ENCODE peak calls at places on chromosomes 5 and 9, in nine cellular contexts. I is H1, C is suprapubic skin, R is upper lobe of left lung, Z is A549, W is stomach, P is ovary, M is transverse colon, F is HepG2. E is an unnamed sample.

GRCh38 chr9:136644343-136644592 is 18.4 kb upstream of the EGFL7 start:
- DNase-seq in I (no peak), C (peak; percentile 94), R (no peak), Z (no peak), W (peak; percentile 91), P (no peak), M (peak; percentile 92), F (no peak), E (peak; percentile 90)

GRCh38 chr9:114272739-114273431 is 50.0 kb upstream of the ORM1 start:
- DNase-seq in I (no peak), C (peak; percentile 46), R (no peak), Z (no peak), W (no peak), P (peak; percentile 14), M (no peak), F (no peak), E (peak; percentile 49)

GRCh38 chr9:15250013-15250412 is 57.0 kb downstream of the TTC39B start:
- DNase-seq in I (no peak), C (no peak), R (no peak), Z (no peak), W (no peak), P (no peak), M (no peak), F (no peak), E (no peak)

GRCh38 chr9:2177121-2177520 is 162.0 kb downstream of the SMARCA2 start:
- DNase-seq in I (no peak), C (no peak), R (no peak), Z (no peak), W (no peak), P (no peak), M (no peak), F (no peak), E (no peak)

GRCh38 chr5:149268928-149269557 is 2.6 kb upstream of the AFAP1L1 start:
- DNase-seq in I (no peak), C (no peak), R (no peak), Z (peak; percentile 67), W (no peak), P (no peak), M (no peak), F (peak; percentile 49), E (no peak)

GRCh38 chr9:90032296-90033029 is 427.7 kb downstream of the GADD45G start:
- DNase-seq in I (no peak), C (no peak), R (no peak), Z (no peak), W (no peak), P (no peak), M (no peak), F (no peak), E (no peak)

GRCh38 chr5:148898413-148899075 is 72.1 kb downstream of the ADRB2 start:
- DNase-seq in I (no peak), C (no peak), R (no peak), Z (no peak), W (no peak), P (no peak), M (no peak), F (no peak), E (no peak)

GRCh38 chr5:14777932-14778788 is 93.4 kb downstream of the ANKH start:
- DNase-seq in I (no peak), C (no peak), R (peak; percentile 16), Z (no peak), W (no peak), P (no peak), M (no peak), F (no peak), E (no peak)

GRCh38 chr5:84370176-84370575 is 14.5 kb downstream of the EDIL3 start:
- DNase-seq in I (no peak), C (no peak), R (no peak), Z (no peak), W (no peak), P (no peak), M (no peak), F (no peak), E (no peak)

GRCh38 chr5:13508559-13508958 is 435.9 kb downstream of the DNAH5 start:
- DNase-seq in I (no peak), C (no peak), R (no peak), Z (no peak), W (no peak), P (no peak), M (no peak), F (no peak), E (no peak)

GRCh38 chr5:96961053-96961452 is 25.2 kb downstream of the LNPEP start:
- DNase-seq in I (no peak), C (no peak), R (no peak), Z (no peak), W (no peak), P (no peak), M (no peak), F (no peak), E (no peak)

GRCh38 chr5:122183098-122183794 is 53.9 kb downstream of the ZNF474 start:
- DNase-seq in I (no peak), C (peak; percentile 88), R (no peak), Z (no peak), W (peak; percentile 40), P (peak; percentile 82), M (peak; percentile 90), F (no peak), E (peak; percentile 82)

GRCh38 chr5:88880196-88880595 is 2.8 kb downstream of the MEF2C start:
- DNase-seq in I (no peak), C (no peak), R (no peak), Z (no peak), W (no peak), P (no peak), M (no peak), F (no peak), E (no peak)

GRCh38 chr5:88878976-88879375 is 4.0 kb downstream of the MEF2C start:
- DNase-seq in I (no peak), C (no peak), R (no peak), Z (no peak), W (no peak), P (no peak), M (no peak), F (no peak), E (no peak)

GRCh38 chr5:88877826-88878225 is 5.2 kb downstream of the MEF2C start:
- DNase-seq in I (no peak), C (no peak), R (no peak), Z (no peak), W (no peak), P (no peak), M (no peak), F (no peak), E (no peak)

GRCh38 chr5:88881566-88881965 is 1.4 kb downstream of the MEF2C start:
- DNase-seq in I (no peak), C (no peak), R (no peak), Z (no peak), W (no peak), P (no peak), M (no peak), F (no peak), E (no peak)

DNA sequence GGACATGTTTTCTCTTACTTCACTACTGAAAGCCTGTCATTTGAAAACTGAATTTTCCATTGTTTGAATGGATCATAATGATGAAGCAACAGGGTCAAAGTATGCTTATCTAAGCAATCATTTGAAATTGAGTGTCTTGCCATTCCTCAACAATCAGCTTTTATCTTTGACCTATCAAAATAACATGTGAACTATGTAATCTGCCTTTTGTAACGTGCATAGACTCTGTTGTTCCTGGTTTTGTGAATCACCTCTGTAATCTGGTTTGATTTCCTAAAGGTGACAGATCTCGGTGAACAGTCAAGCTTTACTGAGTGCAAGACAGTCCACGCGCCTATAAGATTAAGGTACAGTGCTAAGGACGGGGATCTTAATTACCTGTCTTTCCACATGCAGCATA is 3.3 kb downstream of the MEF2C start:
- DNase-seq in I (no peak), C (no peak), R (no peak), Z (no peak), W (no peak), P (no peak), M (no peak), F (no peak), E (no peak)
- H3K4me1 ChIP-seq in I (no peaks in the 10 kb centered on the region), C (peaks cover 18% of the 10 kb centered on the region), R (peaks cover 9% of the 10 kb centered on the region), Z (peaks cover 6% of the 10 kb centered on the region), W (no peaks in the 10 kb centered on the region), P (peaks cover 2% of the 10 kb centered on the region), M (peaks cover 6% of the 10 kb centered on the region), F (peaks cover 5% of the 10 kb centered on the region), E (no peaks in the 10 kb centered on the region)

DNA sequence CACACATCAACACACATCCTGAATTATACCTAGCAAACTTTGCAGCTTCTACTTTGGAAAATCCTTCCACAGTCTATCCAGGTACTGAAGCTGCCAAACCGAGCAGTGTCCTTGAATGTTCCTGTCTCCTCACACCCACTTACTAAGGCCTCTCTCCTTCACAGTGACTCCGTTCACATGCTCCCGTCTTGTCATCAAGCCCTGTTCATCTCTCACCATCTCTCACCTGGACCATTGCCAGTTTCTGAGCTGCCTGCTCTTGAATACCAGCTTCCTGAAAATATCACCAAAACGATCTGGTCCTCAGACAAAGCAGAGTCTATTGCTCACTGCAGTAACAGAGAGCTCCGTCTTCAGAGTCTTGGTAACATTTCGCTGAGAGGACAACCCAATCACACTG is 57.4 kb downstream of the GCNT1 start:
- DNase-seq in I (no peak), C (no peak), R (no peak), Z (no peak), W (no peak), P (no peak), M (no peak), F (no peak), E (no peak)
- H3K27ac ChIP-seq in I (no peak overlapping the region), C (no peak overlapping the region), R (no peak overlapping the region), Z (no peak overlapping the region), W (no peak overlapping the region), P (no peak overlapping the region), M (no peak overlapping the region), F (no peak overlapping the region), E (no peak overlapping the region)

DNA sequence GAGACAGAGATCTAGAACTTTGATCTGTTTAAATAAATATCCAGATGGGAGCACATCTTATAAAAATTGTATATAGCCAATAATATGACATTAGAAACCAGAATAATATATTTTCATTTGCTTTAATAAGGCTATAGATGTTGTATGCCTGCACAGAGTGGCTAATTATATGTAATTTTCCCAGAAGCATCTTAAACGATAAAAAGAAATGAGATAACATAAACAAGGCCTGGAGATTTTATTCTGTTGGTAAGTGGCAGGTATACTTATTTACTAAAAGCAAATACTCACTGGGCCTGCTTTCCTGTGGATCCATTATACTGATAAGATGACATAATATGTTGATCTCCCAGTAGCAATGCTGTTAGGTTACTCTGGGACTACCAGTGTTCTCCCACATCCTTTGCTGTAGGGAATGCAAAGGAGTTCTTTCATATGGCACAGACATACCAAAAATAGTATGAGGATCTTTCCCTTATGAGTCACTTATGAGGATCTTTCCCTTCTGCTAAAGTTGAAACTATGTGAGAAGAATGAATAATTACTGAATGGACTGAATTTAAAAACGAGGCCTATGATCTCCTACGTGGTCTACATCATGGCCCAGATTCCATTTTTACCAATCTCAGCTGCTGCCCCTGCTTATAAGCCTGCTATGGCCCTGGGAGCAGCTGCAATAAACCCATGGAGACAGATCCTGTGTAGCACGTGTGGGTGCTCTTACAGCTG is 112.1 kb downstream of the NUDT12 start:
- DNase-seq in I (no peak), C (no peak), R (no peak), Z (no peak), W (no peak), P (no peak), M (no peak), F (no peak), E (no peak)
- TF ChIP-seq EP300 in I (no peak), C (no peak), R (no peak), Z (no peak), W (no peak), P (no peak), M (no peak), F (no peak), E (no peak)

GRCh38 chr9:83270116-83270515 is 207.2 kb upstream of the RASEF start:
- DNase-seq in I (no peak), C (no peak), R (no peak), Z (no peak), W (no peak), P (no peak), M (no peak), F (peak; percentile 10), E (no peak)
- H3K4me1 ChIP-seq in I (no peaks in the 10 kb centered on the region), C (no peaks in the 10 kb centered on the region), R (no peaks in the 10 kb centered on the region), Z (peaks cover 5% of the 10 kb centered on the region), W (no peaks in the 10 kb centered on the region), P (peaks cover 7% of the 10 kb centered on the region), M (peaks cover 4% of the 10 kb centered on the region), F (peaks cover 33% of the 10 kb centered on the region), E (peaks cover 11% of the 10 kb centered on the region)